ENCODE peak calls at places on chromosomes 4 and X, in seven cellular contexts. One of them, this sample, is unnamed. For H3K36me3, the result is how much of the 10 kb centered on the place peaks cover.

GRCh38 chr4:140260227-140260626 is 106.2 kb upstream of the MAML3 start:
- DNase-seq in endothelial cell of umbilical vein: peak
- DNase-seq in HCT116: peak
- DNase-seq in HepG2: no peak
- DNase-seq in GM12878: no peak
- DNase-seq in SK-N-SH: no peak
- DNase-seq in K562: no peak
- DNase-seq in this sample: no peak

GRCh38 chr4:72971572-72971971 is 97.9 kb downstream of the COX18 start:
- DNase-seq in endothelial cell of umbilical vein: peak
- DNase-seq in HCT116: no peak
- DNase-seq in HepG2: no peak
- DNase-seq in GM12878: no peak
- DNase-seq in SK-N-SH: no peak
- DNase-seq in K562: peak
- DNase-seq in this sample: no peak

GRCh38 chr4:88818650-88819470 is 121.2 kb upstream of the NAP1L5 start:
- DNase-seq in endothelial cell of umbilical vein: peak
- DNase-seq in HCT116: peak
- DNase-seq in HepG2: peak
- DNase-seq in GM12878: peak
- DNase-seq in SK-N-SH: peak
- DNase-seq in K562: peak
- DNase-seq in this sample: no peak

GRCh38 chrX:39582091-39582490 is 515.7 kb downstream of the BCOR start:
- DNase-seq in endothelial cell of umbilical vein: no peak
- DNase-seq in HCT116: peak
- DNase-seq in HepG2: no peak
- DNase-seq in GM12878: no peak
- DNase-seq in SK-N-SH: no peak
- DNase-seq in K562: no peak
- DNase-seq in this sample: no peak

GRCh38 chrX:105758784-105759183 is 63.6 kb upstream of the NRK start:
- DNase-seq in endothelial cell of umbilical vein: no peak
- DNase-seq in HCT116: no peak
- DNase-seq in HepG2: no peak
- DNase-seq in GM12878: no peak
- DNase-seq in SK-N-SH: no peak
- DNase-seq in K562: no peak
- DNase-seq in this sample: no peak

GRCh38 chrX:124388562-124388961 is 42.2 kb downstream of the SH2D1A start:
- DNase-seq in endothelial cell of umbilical vein: peak
- DNase-seq in HCT116: peak
- DNase-seq in HepG2: peak
- DNase-seq in GM12878: no peak
- DNase-seq in SK-N-SH: peak
- DNase-seq in K562: peak
- DNase-seq in this sample: peak

GRCh38 chr4:185183622-185184281 is 20.0 kb downstream of the CFAP97 start:
- DNase-seq in endothelial cell of umbilical vein: peak
- DNase-seq in HCT116: peak
- DNase-seq in HepG2: peak
- DNase-seq in GM12878: no peak
- DNase-seq in SK-N-SH: peak
- DNase-seq in K562: peak
- DNase-seq in this sample: peak

GRCh38 chrX:140480765-140481164 is 24.1 kb downstream of the SOX3 start:
- DNase-seq in endothelial cell of umbilical vein: no peak
- DNase-seq in HCT116: no peak
- DNase-seq in HepG2: no peak
- DNase-seq in GM12878: no peak
- DNase-seq in SK-N-SH: no peak
- DNase-seq in K562: no peak
- DNase-seq in this sample: no peak

GRCh38 chr4:99624141-99624719 is 33.4 kb downstream of the C4orf54 start:
- DNase-seq in endothelial cell of umbilical vein: no peak
- DNase-seq in HCT116: no peak
- DNase-seq in HepG2: no peak
- DNase-seq in GM12878: no peak
- DNase-seq in SK-N-SH: no peak
- DNase-seq in K562: no peak
- DNase-seq in this sample: no peak
- TF ChIP-seq POLR2AphosphoS5 in endothelial cell of umbilical vein: no peak
- TF ChIP-seq POLR2AphosphoS5 in HCT116: no peak
- TF ChIP-seq POLR2AphosphoS5 in HepG2: no peak
- TF ChIP-seq POLR2AphosphoS5 in GM12878: no peak
- TF ChIP-seq POLR2AphosphoS5 in SK-N-SH: no peak
- TF ChIP-seq POLR2AphosphoS5 in K562: no peak
- TF ChIP-seq POLR2AphosphoS5 in this sample: no peak

DNA sequence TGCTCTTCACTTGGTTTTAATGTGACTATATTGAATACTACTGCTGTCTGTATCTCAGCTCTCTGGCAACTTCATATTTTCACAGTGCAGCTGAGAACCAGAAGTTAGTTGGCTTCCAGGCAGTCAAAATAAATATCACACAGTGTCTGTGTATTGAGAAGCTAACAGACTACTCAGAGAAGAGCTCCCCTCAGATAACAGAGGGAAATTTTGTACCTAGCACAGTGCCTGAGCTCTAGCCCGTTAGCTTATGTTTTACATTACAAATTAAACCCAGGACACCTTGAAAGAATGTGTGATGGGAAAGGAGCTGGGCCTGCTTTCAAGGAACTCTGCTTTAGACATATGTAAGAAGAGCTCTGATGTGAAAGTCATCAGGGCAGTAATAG is 22.7 kb downstream of the JADE1 start:
- DNase-seq in endothelial cell of umbilical vein: no peak
- DNase-seq in HCT116: no peak
- DNase-seq in HepG2: no peak
- DNase-seq in GM12878: no peak
- DNase-seq in SK-N-SH: no peak
- DNase-seq in K562: no peak
- DNase-seq in this sample: no peak
- H3K36me3 ChIP-seq in endothelial cell of umbilical vein: under half
- H3K36me3 ChIP-seq in HCT116: under half
- H3K36me3 ChIP-seq in HepG2: under half
- H3K36me3 ChIP-seq in GM12878: under half
- H3K36me3 ChIP-seq in SK-N-SH: under half
- H3K36me3 ChIP-seq in K562: half or more
- H3K36me3 ChIP-seq in this sample: under half

GRCh38 chr4:6324999-6325790 is 55.5 kb downstream of the WFS1 start:
- DNase-seq in endothelial cell of umbilical vein: peak
- DNase-seq in HCT116: no peak
- DNase-seq in HepG2: no peak
- DNase-seq in GM12878: no peak
- DNase-seq in SK-N-SH: no peak
- DNase-seq in K562: no peak
- DNase-seq in this sample: no peak

GRCh38 chr4:6325791-6326290 is 56.2 kb downstream of the WFS1 start:
- DNase-seq in endothelial cell of umbilical vein: no peak
- DNase-seq in HCT116: no peak
- DNase-seq in HepG2: no peak
- DNase-seq in GM12878: no peak
- DNase-seq in SK-N-SH: no peak
- DNase-seq in K562: no peak
- DNase-seq in this sample: no peak

GRCh38 chr4:6326312-6327060 is 56.8 kb downstream of the WFS1 start:
- DNase-seq in endothelial cell of umbilical vein: no peak
- DNase-seq in HCT116: no peak
- DNase-seq in HepG2: no peak
- DNase-seq in GM12878: no peak
- DNase-seq in SK-N-SH: no peak
- DNase-seq in K562: no peak
- DNase-seq in this sample: no peak

GRCh38 chr4:6322761-6323566 is 53.3 kb downstream of the WFS1 start:
- DNase-seq in endothelial cell of umbilical vein: no peak
- DNase-seq in HCT116: no peak
- DNase-seq in HepG2: peak
- DNase-seq in GM12878: peak
- DNase-seq in SK-N-SH: no peak
- DNase-seq in K562: no peak
- DNase-seq in this sample: no peak

DNA sequence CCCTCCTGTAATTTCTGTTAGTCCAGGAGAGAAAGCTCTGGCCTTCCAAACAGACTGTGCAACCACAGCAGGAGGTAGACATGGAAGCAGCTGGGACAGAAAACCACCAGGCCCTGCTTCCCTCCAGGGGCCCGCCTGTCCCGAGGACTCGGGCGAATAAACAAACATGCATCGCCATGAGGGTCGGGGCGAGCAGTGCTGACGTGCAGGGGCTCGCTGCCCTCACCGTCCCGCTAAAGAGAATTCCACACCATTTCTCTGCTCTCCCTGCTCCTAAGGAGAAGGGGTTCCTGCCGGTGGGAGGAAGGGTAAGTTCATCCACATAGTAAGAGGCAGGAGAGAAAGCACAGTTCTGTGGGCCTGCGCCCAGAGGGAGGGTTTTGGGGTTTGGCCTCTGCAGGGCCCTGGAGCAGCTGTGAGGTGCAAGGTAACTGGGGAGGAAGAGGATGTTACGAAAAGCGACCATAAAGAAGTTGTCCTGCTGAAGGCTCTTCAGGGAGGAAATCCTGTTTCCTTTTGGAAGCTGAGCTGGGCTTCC is 54.9 kb downstream of the WFS1 start:
- DNase-seq in endothelial cell of umbilical vein: no peak
- DNase-seq in HCT116: no peak
- DNase-seq in HepG2: no peak
- DNase-seq in GM12878: no peak
- DNase-seq in SK-N-SH: no peak
- DNase-seq in K562: no peak
- DNase-seq in this sample: no peak
- H3K9ac ChIP-seq in endothelial cell of umbilical vein: no peak
- H3K9ac ChIP-seq in HCT116: no peak
- H3K9ac ChIP-seq in HepG2: no peak
- H3K9ac ChIP-seq in GM12878: no peak
- H3K9ac ChIP-seq in SK-N-SH: no peak
- H3K9ac ChIP-seq in K562: no peak
- H3K9ac ChIP-seq in this sample: no peak

GRCh38 chrX:53357799-53358530 is 64.5 kb downstream of the SMC1A start:
- DNase-seq in endothelial cell of umbilical vein: no peak
- DNase-seq in HCT116: no peak
- DNase-seq in HepG2: no peak
- DNase-seq in GM12878: no peak
- DNase-seq in SK-N-SH: peak
- DNase-seq in K562: peak
- DNase-seq in this sample: no peak

GRCh38 chrX:53362439-53362838 is 60.0 kb downstream of the SMC1A start:
- DNase-seq in endothelial cell of umbilical vein: no peak
- DNase-seq in HCT116: no peak
- DNase-seq in HepG2: no peak
- DNase-seq in GM12878: no peak
- DNase-seq in SK-N-SH: no peak
- DNase-seq in K562: no peak
- DNase-seq in this sample: peak
- TF ChIP-seq POLR2AphosphoS5 in endothelial cell of umbilical vein: no peak
- TF ChIP-seq POLR2AphosphoS5 in HCT116: no peak
- TF ChIP-seq POLR2AphosphoS5 in HepG2: no peak
- TF ChIP-seq POLR2AphosphoS5 in GM12878: no peak
- TF ChIP-seq POLR2AphosphoS5 in SK-N-SH: no peak
- TF ChIP-seq POLR2AphosphoS5 in K562: no peak
- TF ChIP-seq POLR2AphosphoS5 in this sample: no peak

GRCh38 chr4:1705732-1706131 is 6.4 kb downstream of the SLBP start:
- DNase-seq in endothelial cell of umbilical vein: no peak
- DNase-seq in HCT116: no peak
- DNase-seq in HepG2: no peak
- DNase-seq in GM12878: no peak
- DNase-seq in SK-N-SH: no peak
- DNase-seq in K562: no peak
- DNase-seq in this sample: no peak

GRCh38 chr4:1708581-1708980 is 3.5 kb downstream of the SLBP start:
- DNase-seq in endothelial cell of umbilical vein: no peak
- DNase-seq in HCT116: no peak
- DNase-seq in HepG2: peak
- DNase-seq in GM12878: no peak
- DNase-seq in SK-N-SH: no peak
- DNase-seq in K562: no peak
- DNase-seq in this sample: no peak

GRCh38 chr4:1706358-1706757 is 5.8 kb downstream of the SLBP start:
- DNase-seq in endothelial cell of umbilical vein: no peak
- DNase-seq in HCT116: no peak
- DNase-seq in HepG2: no peak
- DNase-seq in GM12878: no peak
- DNase-seq in SK-N-SH: no peak
- DNase-seq in K562: no peak
- DNase-seq in this sample: no peak

GRCh38 chr4:1703880-1704279 is 8.2 kb downstream of the SLBP start:
- DNase-seq in endothelial cell of umbilical vein: no peak
- DNase-seq in HCT116: no peak
- DNase-seq in HepG2: no peak
- DNase-seq in GM12878: no peak
- DNase-seq in SK-N-SH: no peak
- DNase-seq in K562: no peak
- DNase-seq in this sample: no peak
- H3K36me3 ChIP-seq in endothelial cell of umbilical vein: under half
- H3K36me3 ChIP-seq in HCT116: half or more
- H3K36me3 ChIP-seq in HepG2: half or more
- H3K36me3 ChIP-seq in GM12878: under half
- H3K36me3 ChIP-seq in SK-N-SH: under half
- H3K36me3 ChIP-seq in K562: half or more
- H3K36me3 ChIP-seq in this sample: half or more

DNA sequence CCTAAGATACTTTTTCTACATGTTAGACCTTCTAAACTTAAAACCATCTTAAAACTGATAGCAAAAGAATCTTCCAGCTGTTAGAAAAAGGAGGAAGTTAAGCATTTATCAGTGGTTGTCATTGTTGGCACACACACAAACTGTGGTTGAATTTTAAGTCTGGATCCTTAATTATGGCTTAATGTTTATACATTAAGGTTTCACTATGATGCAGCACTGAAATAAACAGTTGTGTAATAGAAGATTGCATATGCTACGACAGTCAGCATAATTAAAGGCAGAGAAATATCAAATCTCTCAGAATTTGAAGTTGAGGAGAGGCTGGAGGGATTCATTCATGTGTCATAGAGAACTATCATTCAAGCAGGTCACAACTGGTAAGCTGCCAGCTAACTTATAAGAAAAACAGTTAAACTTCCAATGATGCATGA is 32.3 kb downstream of the ADGRA3 start:
- DNase-seq in endothelial cell of umbilical vein: no peak
- DNase-seq in HCT116: no peak
- DNase-seq in HepG2: no peak
- DNase-seq in GM12878: peak
- DNase-seq in SK-N-SH: no peak
- DNase-seq in K562: no peak
- DNase-seq in this sample: peak
- H3K9ac ChIP-seq in endothelial cell of umbilical vein: no peak
- H3K9ac ChIP-seq in HCT116: no peak
- H3K9ac ChIP-seq in HepG2: no peak
- H3K9ac ChIP-seq in GM12878: no peak
- H3K9ac ChIP-seq in SK-N-SH: no peak
- H3K9ac ChIP-seq in K562: no peak
- H3K9ac ChIP-seq in this sample: no peak

This sample was measured in SK-N-MC.